ENCODE peak calls at places on chromosomes 3 and 15, in seven cellular contexts. E is HCT116, S is body of pancreas, C is HepG2, F is A549, H is IMR-90, L is right lobe of liver. K is an unnamed sample.
A peak's percentile ranks its signal among the peaks of the same experiment; 100 is the strongest.

GRCh38 chr3:39548282-39548681 is 80.8 kb downstream of the MOBP start:
- ATAC-seq in E (no peak), S (no peak), C (no peak), F (no peak), H (no peak), L (peak; percentile 78), K (no peak)

GRCh38 chr15:63530235-63530634 is 25.8 kb downstream of the USP3 start:
- ATAC-seq in E (no peak), S (no peak), C (no peak), F (no peak), H (no peak), L (no peak), K (no peak)

GRCh38 chr3:172191629-172192028 is 152.3 kb downstream of the FNDC3B start:
- ATAC-seq in E (no peak), S (no peak), C (peak; percentile 42), F (peak; percentile 48), H (no peak), L (peak; percentile 51), K (no peak)

GRCh38 chr3:138059261-138059660 is 49.3 kb downstream of the CLDN18 start:
- ATAC-seq in E (no peak), S (peak; percentile 21), C (no peak), F (no peak), H (no peak), L (no peak), K (peak; percentile 43)

GRCh38 chr3:168859143-168859542 is 763.4 kb upstream of the GOLIM4 start:
- ATAC-seq in E (no peak), S (peak; percentile 56), C (peak; percentile 97), F (no peak), H (no peak), L (peak; percentile 95), K (no peak)

GRCh38 chr3:8549354-8549753 is 47.7 kb downstream of the LMCD1 start:
- ATAC-seq in E (no peak), S (no peak), C (no peak), F (no peak), H (no peak), L (peak; percentile 89), K (no peak)

GRCh38 chr15:74318376-74319137 is 48.9 kb downstream of the CYP11A1 start:
- ATAC-seq in E (no peak), S (no peak), C (no peak), F (no peak), H (peak; percentile 4), L (no peak), K (peak; percentile 41)

GRCh38 chr3:144039661-144040060 is 68.0 kb downstream of the DIPK2A start:
- ATAC-seq in E (peak; percentile 44), S (no peak), C (no peak), F (no peak), H (no peak), L (peak; percentile 55), K (no peak)

GRCh38 chr3:28973621-28974020 is 307.2 kb upstream of the RBMS3 start:
- ATAC-seq in E (no peak), S (no peak), C (no peak), F (no peak), H (no peak), L (no peak), K (no peak)

GRCh38 chr3:111605493-111605892 is 10.3 kb upstream of the ZBED2 start:
- ATAC-seq in E (no peak), S (no peak), C (no peak), F (no peak), H (no peak), L (no peak), K (no peak)

GRCh38 chr3:197024881-197025735 is 4.5 kb downstream of the MELTF start:
- ATAC-seq in E (no peak), S (no peak), C (no peak), F (no peak), H (no peak), L (no peak), K (no peak)

GRCh38 chr15:71066983-71067382 is 48.3 kb upstream of the THSD4 start:
- ATAC-seq in E (no peak), S (no peak), C (no peak), F (no peak), H (peak; percentile 79), L (no peak), K (no peak)

GRCh38 chr3:60001369-60001768 is 951.5 kb upstream of the CFAP20DC start:
- ATAC-seq in E (no peak), S (no peak), C (no peak), F (no peak), H (no peak), L (no peak), K (no peak)

GRCh38 chr15:70722266-70723123 is 40.9 kb downstream of the UACA start:
- ATAC-seq in E (peak; percentile 52), S (peak; percentile 40), C (no peak), F (peak; percentile 21), H (peak; percentile 30), L (peak; percentile 66), K (peak; percentile 41)

DNA sequence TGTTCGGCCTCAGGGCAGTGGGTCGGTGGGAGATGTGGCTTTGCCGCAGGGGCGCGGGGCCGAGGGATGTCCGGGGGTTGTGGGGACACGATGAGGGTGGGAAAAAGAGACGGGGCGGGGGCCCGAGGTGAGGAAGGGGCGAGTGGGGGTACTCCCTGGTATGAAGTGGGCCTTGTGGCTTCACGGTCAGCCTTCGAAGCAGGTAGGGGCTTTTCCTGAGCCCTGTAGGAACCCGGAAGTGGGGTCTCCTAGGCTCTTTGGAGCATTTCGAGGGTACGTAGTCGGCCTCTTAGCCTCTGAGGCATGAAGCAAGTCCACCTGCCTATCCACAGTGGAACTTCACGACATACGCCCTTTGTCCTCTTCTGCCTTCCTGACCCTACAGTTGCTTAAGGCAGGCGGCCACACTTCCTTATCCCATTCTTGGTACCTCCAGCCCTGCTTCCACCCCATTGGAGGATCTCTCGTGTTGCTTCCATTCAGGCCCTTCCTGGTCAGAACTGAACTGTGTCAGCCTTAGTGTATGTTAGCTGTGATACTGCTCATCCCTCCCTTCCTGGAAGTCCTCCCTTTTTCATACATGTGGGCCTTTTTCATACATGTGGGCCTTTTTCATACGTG is 389 bp downstream of the ARPC4 start:
- ATAC-seq in E (peak; percentile 27), S (no peak), C (peak; percentile 33), F (peak; percentile 51), H (peak; percentile 14), L (peak; percentile 10), K (peak; percentile 11)
- TF ChIP-seq POLR2A in E (no peak), S (no peak), C (no peak), F (no peak), H (peak; percentile 13), L (no peak), K (no peak)

DNA sequence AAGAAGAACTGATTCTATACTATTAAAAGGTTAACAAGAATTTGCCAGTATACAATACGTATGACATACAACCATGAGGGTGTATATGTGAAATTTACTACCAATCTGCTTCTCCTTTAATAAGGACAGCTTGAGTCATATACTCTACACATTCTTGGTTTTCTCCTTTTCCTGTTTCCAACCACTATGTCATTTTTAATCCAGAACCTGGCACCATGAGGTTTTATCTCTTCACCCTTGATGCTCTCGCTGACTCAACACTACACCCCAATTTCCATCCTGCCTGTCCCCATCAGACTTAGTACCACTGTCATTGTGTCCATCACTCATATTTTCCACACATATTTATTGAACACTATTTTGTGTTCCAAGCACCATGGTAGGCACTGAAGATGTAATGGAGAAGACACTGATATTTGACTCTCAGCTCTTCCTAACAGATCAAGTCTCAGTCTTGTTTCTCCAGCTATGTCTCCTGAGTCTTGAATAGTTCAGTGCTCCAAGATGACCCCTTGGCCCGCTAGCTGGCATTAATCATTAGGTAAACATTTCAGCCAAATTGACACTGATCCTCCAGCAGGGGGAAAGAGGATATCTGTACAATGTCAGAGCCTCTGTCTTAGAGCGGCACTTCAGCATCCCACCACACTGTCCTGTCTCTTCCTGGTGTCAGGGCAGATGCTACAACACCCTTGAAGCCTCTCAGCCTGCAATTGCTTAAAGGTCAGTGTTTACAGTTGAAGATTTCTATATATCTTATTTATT is 11.2 kb upstream of the COL8A1 start:
- ATAC-seq in E (peak; percentile 62), S (no peak), C (peak; percentile 62), F (peak; percentile 75), H (no peak), L (no peak), K (no peak)
- TF ChIP-seq CTCF in E (no peak), S (no peak), C (no peak), F (no peak), H (peak; percentile 8), L (no peak), K (no peak)

DNA sequence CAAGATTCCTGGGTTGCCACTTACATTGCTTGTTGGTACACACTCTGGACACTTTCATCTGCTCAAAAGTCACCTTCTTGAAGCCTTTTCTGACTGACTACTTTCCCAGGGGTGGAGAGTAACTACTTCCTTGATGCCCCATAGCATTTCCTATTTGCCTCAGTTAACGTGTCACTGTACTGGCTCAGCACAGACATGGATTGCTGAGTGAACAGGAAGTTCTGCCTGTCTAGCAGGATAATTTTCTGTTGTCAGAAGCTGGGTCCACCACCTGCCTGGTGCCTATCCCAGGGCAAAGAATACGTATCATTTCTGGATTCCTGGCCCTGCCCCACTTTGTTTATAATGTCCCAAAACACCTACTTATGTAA is 15.3 kb upstream of the ABHD17C start:
- ATAC-seq in E (no peak), S (no peak), C (no peak), F (no peak), H (no peak), L (no peak), K (no peak)
- TF ChIP-seq POLR2A in E (no peak), S (no peak), C (no peak), F (no peak), H (no peak), L (no peak), K (no peak)

DNA sequence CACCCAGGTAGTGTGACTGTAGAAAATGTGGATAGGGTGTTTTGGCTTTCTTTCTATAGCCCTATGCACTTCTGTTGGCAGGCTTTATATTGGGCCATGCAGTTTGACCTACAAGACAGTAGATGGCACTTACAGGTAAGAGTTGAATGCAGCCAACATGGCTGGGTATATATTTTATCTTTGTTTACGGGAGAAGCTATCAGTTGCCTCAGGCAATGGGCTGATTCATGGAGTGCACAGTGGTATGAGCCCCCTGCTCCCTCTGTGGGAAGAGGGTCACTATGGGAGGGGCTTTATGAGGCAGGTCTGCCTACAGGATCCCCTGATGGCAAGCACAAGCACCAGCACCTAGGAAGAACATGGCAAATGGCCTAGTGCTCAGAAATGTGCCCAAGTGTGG is 301.2 kb upstream of the CDIN1 start:
- ATAC-seq in E (peak; percentile 67), S (no peak), C (no peak), F (no peak), H (no peak), L (no peak), K (no peak)
- TF ChIP-seq CTCF in E (peak; percentile 8), S (no peak), C (no peak), F (no peak), H (peak; percentile 14), L (no peak), K (no peak)

GRCh38 chr3:151933224-151933858 is 59.9 kb downstream of the SUCNR1 start:
- ATAC-seq in E (no peak), S (no peak), C (no peak), F (no peak), H (no peak), L (no peak), K (no peak)
- TF ChIP-seq POLR2A in E (no peak), S (no peak), C (no peak), F (no peak), H (no peak), L (no peak), K (no peak)